ENCODE peak calls at places on chromosomes 11 and 22, in four cellular contexts. One of them, this sample, is unnamed.

GRCh38 chr22:20955548-20955947 is 11.5 kb upstream of the AIFM3 start:
- DNase-seq in iris pigment epithelial cell: no peak
- DNase-seq in body of pancreas: no peak
- DNase-seq in A549: peak
- DNase-seq in this sample: no peak

GRCh38 chr11:61973603-61974162 is 6.2 kb upstream of the FTH1 start:
- DNase-seq in body of pancreas: peak
- DNase-seq in A549: no peak
- DNase-seq in iris pigment epithelial cell: no peak
- DNase-seq in this sample: no peak

GRCh38 chr11:64577202-64577601 is 13.8 kb upstream of the SLC22A12 start:
- DNase-seq in A549: no peak
- DNase-seq in body of pancreas: no peak
- DNase-seq in iris pigment epithelial cell: no peak
- DNase-seq in this sample: no peak

GRCh38 chr11:70263363-70263762 is 7.1 kb upstream of the PPFIA1 start:
- DNase-seq in iris pigment epithelial cell: no peak
- DNase-seq in body of pancreas: no peak
- DNase-seq in A549: no peak
- DNase-seq in this sample: no peak

GRCh38 chr22:47690166-47690565 is 927.7 kb downstream of the TBC1D22A start:
- DNase-seq in body of pancreas: no peak
- DNase-seq in iris pigment epithelial cell: no peak
- DNase-seq in A549: no peak
- DNase-seq in this sample: no peak

GRCh38 chr11:81913793-81914192 is 819.9 kb downstream of the FAM181B start:
- DNase-seq in A549: no peak
- DNase-seq in body of pancreas: no peak
- DNase-seq in iris pigment epithelial cell: no peak
- DNase-seq in this sample: no peak

GRCh38 chr11:1908579-1908978 is 10.9 kb upstream of the TNNT3 start:
- DNase-seq in body of pancreas: no peak
- DNase-seq in A549: no peak
- DNase-seq in iris pigment epithelial cell: peak
- DNase-seq in this sample: no peak

GRCh38 chr11:114399903-114400221 is 449 bp downstream of the C11orf71 start:
- DNase-seq in body of pancreas: peak
- DNase-seq in iris pigment epithelial cell: peak
- DNase-seq in A549: no peak
- DNase-seq in this sample: no peak

GRCh38 chr22:44382461-44383038 is 69.8 kb upstream of the SHISAL1 start:
- DNase-seq in body of pancreas: no peak
- DNase-seq in A549: no peak
- DNase-seq in iris pigment epithelial cell: no peak
- DNase-seq in this sample: no peak

GRCh38 chr11:12461516-12461915 is 84.1 kb downstream of the PARVA start:
- DNase-seq in body of pancreas: no peak
- DNase-seq in iris pigment epithelial cell: no peak
- DNase-seq in A549: no peak
- DNase-seq in this sample: no peak

GRCh38 chr11:72683782-72684200 is 9.6 kb upstream of the PDE2A start:
- DNase-seq in body of pancreas: peak
- DNase-seq in A549: peak
- DNase-seq in iris pigment epithelial cell: peak
- DNase-seq in this sample: peak

GRCh38 chr11:132115454-132115853 is 745.0 kb downstream of the NTM start:
- DNase-seq in iris pigment epithelial cell: peak
- DNase-seq in body of pancreas: no peak
- DNase-seq in A549: no peak
- DNase-seq in this sample: no peak

GRCh38 chr11:128862913-128863660 is 4.0 kb downstream of the KCNJ1 start:
- DNase-seq in body of pancreas: no peak
- DNase-seq in iris pigment epithelial cell: peak
- DNase-seq in A549: no peak
- DNase-seq in this sample: no peak

GRCh38 chr11:22634897-22635629 is 9.4 kb upstream of the FANCF start:
- DNase-seq in body of pancreas: no peak
- DNase-seq in iris pigment epithelial cell: peak
- DNase-seq in A549: no peak
- DNase-seq in this sample: peak

GRCh38 chr11:11445441-11446185 is 92.6 kb upstream of the CSNK2A3 start:
- DNase-seq in A549: no peak
- DNase-seq in body of pancreas: no peak
- DNase-seq in iris pigment epithelial cell: no peak
- DNase-seq in this sample: no peak

GRCh38 chr11:36033082-36033751 is 89.4 kb downstream of the LDLRAD3 start:
- DNase-seq in A549: no peak
- DNase-seq in body of pancreas: no peak
- DNase-seq in iris pigment epithelial cell: peak
- DNase-seq in this sample: no peak

This sample was measured in myocyte.